ENCODE peak calls at places on chromosome 1, in eight cellular contexts. U is sigmoid colon, P is GM12865, M is psoas muscle, Z is fibroblast of mammary gland, I is cardiac fibroblast, D is left ventricle myocardium inferior, A is prostate gland. C is an unnamed sample.

GRCh38 chr1:112267929-112268328 is 128.1 kb upstream of the CTTNBP2NL start:
- DNase-seq in I (peak), A (no peak), M (peak), D (peak), P (peak), Z (no peak), U (peak), C (peak)

GRCh38 chr1:109996476-109996875 is 11.9 kb downstream of the AHCYL1 start:
- DNase-seq in A (no peak), U (no peak), D (no peak), M (no peak), P (no peak), Z (peak), I (peak), C (no peak)

GRCh38 chr1:7751174-7751573 is 19.9 kb upstream of the VAMP3 start:
- DNase-seq in D (no peak), U (no peak), M (no peak), P (no peak), Z (no peak), A (no peak), I (no peak), C (no peak)

GRCh38 chr1:40309374-40310128 is 7.5 kb downstream of the COL9A2 start:
- DNase-seq in I (no peak), U (no peak), M (no peak), Z (no peak), P (no peak), D (no peak), A (no peak), C (no peak)

GRCh38 chr1:21305900-21306189 is 15.6 kb upstream of the ECE1 start:
- DNase-seq in M (no peak), I (no peak), D (no peak), A (no peak), P (no peak), Z (no peak), U (no peak), C (no peak)

GRCh38 chr1:217482356-217483102 is 148.4 kb downstream of the GPATCH2 start:
- DNase-seq in D (no peak), I (peak), U (no peak), M (no peak), Z (peak), P (peak), A (no peak), C (no peak)

GRCh38 chr1:8238141-8239038 is 79.5 kb upstream of the SLC45A1 start:
- DNase-seq in I (peak), Z (peak), D (no peak), U (no peak), M (peak), A (no peak), P (no peak), C (no peak)

GRCh38 chr1:28507646-28508434 is 2.0 kb downstream of the RCC1 start:
- DNase-seq in I (no peak), A (no peak), Z (peak), U (no peak), M (no peak), D (no peak), P (no peak), C (no peak)

GRCh38 chr1:8217011-8217711 is 100.8 kb upstream of the SLC45A1 start:
- DNase-seq in I (peak), M (peak), A (no peak), U (peak), D (peak), P (peak), Z (peak), C (peak)

GRCh38 chr1:59025201-59025600 is 241.4 kb upstream of the JUN start:
- DNase-seq in U (no peak), Z (peak), P (peak), I (no peak), D (no peak), A (no peak), M (no peak), C (no peak)

GRCh38 chr1:46183119-46183842 is 7.0 kb upstream of the P3R3URF start:
- DNase-seq in Z (peak), U (peak), A (peak), M (peak), D (peak), P (no peak), I (peak), C (peak)

GRCh38 chr1:11180342-11180744 is 8.8 kb upstream of the ANGPTL7 start:
- DNase-seq in Z (peak), U (no peak), D (no peak), I (peak), A (no peak), M (no peak), P (no peak), C (no peak)

GRCh38 chr1:94633051-94633450 is 91.5 kb upstream of the F3 start:
- DNase-seq in Z (peak), A (no peak), P (no peak), U (no peak), M (no peak), I (peak), D (no peak), C (no peak)

GRCh38 chr1:208880433-208881100 is 636.4 kb upstream of the PLXNA2 start:
- DNase-seq in U (no peak), I (no peak), P (no peak), A (no peak), D (no peak), Z (no peak), M (no peak), C (no peak)

GRCh38 chr1:175338447-175339135 is 146.0 kb upstream of the KIAA0040 start:
- DNase-seq in U (no peak), P (peak), Z (no peak), I (no peak), D (no peak), M (no peak), A (no peak), C (no peak)

GRCh38 chr1:246609632-246610031 is 43.4 kb downstream of the CNST start:
- DNase-seq in Z (no peak), I (no peak), A (no peak), U (no peak), D (no peak), P (no peak), M (no peak), C (no peak)

GRCh38 chr1:167121375-167122120 is 27.7 kb downstream of the STYXL2 start:
- DNase-seq in M (peak), U (no peak), Z (peak), I (peak), D (no peak), P (no peak), A (no peak), C (peak)

GRCh38 chr1:8420318-8420717 is 102.4 kb downstream of the SLC45A1 start:
- DNase-seq in I (no peak), D (no peak), A (no peak), Z (no peak), M (no peak), P (no peak), U (no peak), C (no peak)

GRCh38 chr1:44609412-44609767 is 64.9 kb downstream of the TMEM53 start:
- DNase-seq in P (peak), U (peak), D (peak), Z (peak), A (peak), M (peak), I (peak), C (peak)

GRCh38 chr1:1945782-1946393 is 26.8 kb upstream of the TMEM52 start:
- DNase-seq in I (no peak), Z (no peak), U (no peak), D (no peak), A (no peak), M (no peak), P (no peak), C (peak)

GRCh38 chr1:110604586-110605148 is 1.5 kb downstream of the KCNA2 start:
- DNase-seq in D (no peak), I (no peak), P (no peak), U (no peak), M (no peak), Z (no peak), A (no peak), C (no peak)

GRCh38 chr1:181141431-181141910 is 53.0 kb downstream of the IER5 start:
- DNase-seq in M (no peak), I (peak), P (no peak), A (no peak), Z (peak), U (peak), D (no peak), C (no peak)

GRCh38 chr1:46948629-46949282 is 7.5 kb upstream of the CYP4A11 start:
- DNase-seq in P (no peak), U (no peak), M (no peak), Z (no peak), D (no peak), A (no peak), I (no peak), C (no peak)

GRCh38 chr1:53581476-53581875 is 122.3 kb downstream of the DMRTB1 start:
- DNase-seq in I (no peak), M (peak), D (no peak), A (no peak), U (peak), P (no peak), Z (no peak), C (peak)

GRCh38 chr1:114510235-114511047 is 562 bp downstream of the TRIM33 start:
- DNase-seq in I (peak), D (peak), U (peak), M (peak), P (peak), A (peak), Z (peak), C (no peak)

DNA sequence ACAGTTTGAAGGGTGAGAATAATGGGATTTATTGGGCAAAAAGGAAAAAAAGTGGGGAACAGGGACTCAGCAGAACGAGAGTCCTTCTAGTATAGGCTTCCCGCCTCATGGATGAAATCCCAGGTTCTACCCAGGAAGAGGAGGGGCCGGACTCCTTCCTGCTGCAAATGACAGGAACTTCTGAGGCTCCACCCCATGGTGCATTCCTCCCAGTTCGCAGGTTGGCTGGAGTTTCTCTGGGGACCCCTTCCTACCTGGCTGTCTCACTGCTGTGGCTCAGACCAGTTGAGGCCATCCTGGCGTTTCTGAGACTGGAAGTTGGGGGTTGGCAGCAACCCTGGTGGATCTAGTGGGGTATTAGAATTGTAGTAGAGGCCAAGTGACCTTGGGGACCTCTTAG is 27.5 kb downstream of the CNIH3 start:
- DNase-seq in I (no peak), Z (no peak), U (no peak), P (no peak), M (no peak), A (no peak), D (no peak), C (no peak)
- H3K4me3 ChIP-seq in I (no peak), Z (no peak), U (no peak), P (no peak), M (no peak), A (no peak), D (no peak), C (no peak)

DNA sequence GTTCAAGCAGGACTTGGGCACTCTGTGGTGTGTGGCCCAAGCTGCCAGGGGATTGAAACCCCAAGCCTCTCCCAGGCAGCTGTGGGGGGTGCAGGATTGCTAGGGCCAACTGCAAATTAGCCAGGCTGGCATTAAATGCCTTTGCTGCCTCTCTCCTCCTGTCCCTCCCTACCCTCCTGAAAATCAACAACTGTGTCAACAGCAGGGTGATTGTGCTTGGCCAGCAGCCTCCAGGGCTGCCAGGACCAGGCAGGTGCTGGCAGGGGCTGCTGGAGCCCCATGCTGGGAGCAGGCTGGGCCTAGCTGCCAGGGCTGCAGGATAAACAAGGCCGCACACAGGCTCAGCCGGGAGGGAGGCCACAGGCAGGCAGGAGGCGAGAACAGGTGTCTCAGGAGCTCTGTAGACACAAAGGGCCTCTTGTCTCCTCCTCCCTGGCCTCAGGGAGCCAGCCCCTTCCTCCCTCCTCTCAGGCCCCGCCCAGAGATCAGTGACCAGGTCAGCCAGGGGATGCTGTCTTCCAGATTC is 11.4 kb downstream of the SOX13 start:
- DNase-seq in M (peak), A (peak), Z (no peak), I (no peak), P (no peak), U (peak), D (peak), C (no peak)
- H3K4me3 ChIP-seq in M (peak), A (no peak), Z (no peak), I (no peak), P (no peak), U (no peak), D (no peak), C (no peak)

DNA sequence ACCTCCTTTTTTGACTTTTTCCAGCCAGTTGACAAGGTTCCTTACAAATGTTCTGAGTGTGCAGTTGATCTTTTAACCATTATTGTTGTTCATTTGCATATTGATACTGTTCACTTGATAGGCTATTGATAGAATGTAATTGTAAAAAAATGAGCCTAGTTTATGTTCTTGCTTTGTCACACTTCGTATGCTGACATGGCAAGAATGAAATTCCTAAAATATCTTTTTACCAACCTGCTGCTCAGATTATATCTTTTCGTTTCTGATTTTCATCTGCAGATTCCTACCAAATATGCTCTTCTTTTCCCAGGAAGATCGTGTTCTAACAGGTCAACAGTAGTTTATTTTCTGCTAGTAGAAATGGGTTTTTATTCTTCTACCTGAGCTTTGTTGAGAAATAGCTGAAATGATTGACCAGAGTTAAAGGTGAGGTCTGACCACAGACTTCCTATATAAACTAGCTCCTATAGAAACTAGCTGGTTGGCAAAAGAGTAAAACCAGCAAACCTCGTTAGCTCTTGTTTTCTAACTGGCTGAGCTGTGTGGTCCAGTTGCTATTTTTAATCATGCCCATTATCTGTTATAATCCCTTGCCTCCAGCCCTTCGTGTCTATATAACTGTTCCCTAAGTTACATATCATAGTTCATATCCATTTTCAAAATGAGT is 174.8 kb downstream of the HS2ST1 start:
- DNase-seq in A (no peak), M (no peak), D (no peak), P (no peak), I (no peak), U (no peak), Z (no peak), C (no peak)
- H3K4me3 ChIP-seq in A (no peak), M (no peak), D (no peak), P (no peak), I (no peak), U (no peak), Z (no peak), C (no peak)

DNA sequence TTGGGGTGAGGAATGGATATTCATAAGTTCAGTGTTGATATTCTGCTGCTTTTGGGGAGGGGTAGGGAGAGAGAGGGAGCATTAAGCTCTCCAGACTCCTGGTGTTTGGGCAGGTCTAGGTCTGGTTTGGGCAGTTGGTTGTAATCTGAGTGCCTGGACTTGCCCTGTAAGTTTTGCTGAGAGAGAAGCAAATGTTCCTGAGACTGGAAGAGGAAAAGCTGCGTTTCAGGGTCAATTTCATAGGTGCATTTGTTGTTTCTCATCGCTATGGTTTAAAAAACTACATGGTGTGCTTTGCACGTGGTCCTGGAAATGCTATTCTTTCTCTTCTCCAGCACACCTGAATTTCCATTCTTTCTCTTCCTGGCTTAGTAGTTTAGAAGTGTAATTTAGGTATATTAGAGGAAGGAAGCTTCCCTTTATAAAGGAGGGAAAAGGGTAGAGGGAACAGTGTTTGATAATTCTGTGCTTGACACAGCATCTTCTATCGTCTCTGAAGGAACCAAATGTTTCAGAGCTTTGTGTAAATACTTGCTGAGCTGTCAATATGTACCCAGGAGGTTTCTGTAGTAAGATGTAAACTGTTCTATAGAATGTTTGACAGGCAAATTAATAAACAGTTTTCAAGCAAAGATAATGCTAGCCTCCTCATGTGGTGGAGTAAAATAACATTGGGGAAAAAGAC is 6.3 kb downstream of the ARID1A start:
- DNase-seq in M (no peak), A (peak), Z (no peak), P (no peak), D (no peak), U (no peak), I (no peak), C (no peak)
- H3K4me3 ChIP-seq in M (peak), A (no peak), Z (no peak), P (peak), D (no peak), U (no peak), I (no peak), C (no peak)

GRCh38 chr1:85200870-85201339 is at the start of gene SYDE2:
- DNase-seq in P (peak), M (peak), U (peak), A (peak), I (peak), Z (peak), D (peak), C (peak)

GRCh38 chr1:85201340-85202091 is 700 bp upstream of the SYDE2 start:
- DNase-seq in U (peak), M (peak), Z (peak), A (peak), P (peak), I (peak), D (peak), C (peak)

GRCh38 chr1:85200367-85200869 is 398 bp downstream of the SYDE2 start:
- DNase-seq in D (no peak), I (no peak), M (no peak), U (peak), A (peak), P (no peak), Z (no peak), C (peak)

GRCh38 chr1:85199667-85200366 is 999 bp downstream of the SYDE2 start:
- DNase-seq in A (peak), U (no peak), I (no peak), Z (no peak), P (no peak), D (no peak), M (no peak), C (no peak)

GRCh38 chr1:85198864-85199263 is 2.0 kb downstream of the SYDE2 start:
- DNase-seq in D (no peak), P (no peak), I (no peak), U (no peak), A (no peak), M (no peak), Z (no peak), C (no peak)
- H3K4me3 ChIP-seq in D (peak), P (peak), I (no peak), U (peak), A (no peak), M (peak), Z (no peak), C (peak)